ENCODE peak calls at places on chromosomes 1 and 21, in six cellular contexts. K is heart left ventricle, M is Panc1, T is brain microvascular endothelial cell, G is GM23248, E is HL-60. Y is an unnamed sample. For H3K27me3, the result is how much of the 10 kb centered on the place peaks cover.

GRCh38 chr1:220876511-220877347 is 2.5 kb upstream of the HLX start:
- DNase-seq in K (peak), M (no peak), T (no peak), G (no peak), E (peak), Y (peak)

GRCh38 chr1:222928212-222928611 is 113.4 kb downstream of the DISP1 start:
- DNase-seq in K (peak), M (no peak), T (peak), G (peak), E (no peak), Y (peak)

GRCh38 chr1:13996334-13996733 is 296.3 kb downstream of the PRDM2 start:
- DNase-seq in K (no peak), M (no peak), T (no peak), G (no peak), E (no peak), Y (no peak)

GRCh38 chr1:41850029-41850428 is 68.7 kb downstream of the HIVEP3 start:
- DNase-seq in K (no peak), M (no peak), T (no peak), G (no peak), E (no peak), Y (no peak)

GRCh38 chr1:201181726-201182125 is 8.9 kb upstream of the IGFN1 start:
- DNase-seq in K (no peak), M (no peak), T (no peak), G (no peak), E (no peak), Y (no peak)

GRCh38 chr1:99533909-99534907 is 111.7 kb upstream of the PALMD start:
- DNase-seq in K (peak), M (no peak), T (no peak), G (no peak), E (no peak), Y (no peak)

GRCh38 chr21:46092026-46092764 is 5.7 kb upstream of the COL6A2 start:
- DNase-seq in K (peak), M (no peak), T (peak), G (peak), E (no peak), Y (no peak)

GRCh38 chr1:54645806-54646676 is 4.5 kb downstream of the MROH7 start:
- DNase-seq in K (peak), M (no peak), T (no peak), G (no peak), E (no peak), Y (no peak)

GRCh38 chr21:36288651-36289243 is 31.2 kb upstream of the MORC3 start:
- DNase-seq in K (no peak), M (no peak), T (no peak), G (no peak), E (no peak), Y (no peak)

GRCh38 chr1:90746857-90747256 is 29.8 kb upstream of the BARHL2 start:
- DNase-seq in K (no peak), M (no peak), T (no peak), G (no peak), E (no peak), Y (no peak)

GRCh38 chr1:59163268-59164092 is 133.4 kb upstream of the FGGY start:
- DNase-seq in K (no peak), M (no peak), T (peak), G (peak), E (no peak), Y (no peak)

GRCh38 chr1:116365353-116365780 is 7.7 kb upstream of the ATP1A1 start:
- DNase-seq in K (no peak), M (no peak), T (no peak), G (no peak), E (no peak), Y (no peak)

GRCh38 chr1:8212443-8212920 is 105.4 kb upstream of the SLC45A1 start:
- DNase-seq in K (no peak), M (no peak), T (no peak), G (peak), E (no peak), Y (no peak)

GRCh38 chr1:197776348-197777082 is 1.2 kb upstream of the DENND1B start:
- DNase-seq in K (no peak), M (peak), T (no peak), G (peak), E (peak), Y (no peak)

GRCh38 chr1:228989992-228990827 is 254.9 kb downstream of the RHOU start:
- DNase-seq in K (peak), M (no peak), T (no peak), G (no peak), E (peak), Y (no peak)

GRCh38 chr1:37130221-37130948 is 96.1 kb upstream of the GRIK3 start:
- DNase-seq in K (no peak), M (no peak), T (no peak), G (no peak), E (no peak), Y (no peak)

GRCh38 chr1:53270873-53271272 is 32.6 kb upstream of the MAGOH start:
- DNase-seq in K (no peak), M (no peak), T (no peak), G (no peak), E (no peak), Y (no peak)

GRCh38 chr1:229028987-229029550 is 241.8 kb upstream of the RAB4A start:
- DNase-seq in K (no peak), M (no peak), T (no peak), G (no peak), E (no peak), Y (no peak)

GRCh38 chr1:111571987-111572386 is 47.6 kb upstream of the RAP1A start:
- DNase-seq in K (no peak), M (no peak), T (peak), G (peak), E (no peak), Y (peak)

GRCh38 chr1:111032295-111032897 is 68.7 kb upstream of the LRIF1 start:
- DNase-seq in K (no peak), M (no peak), T (peak), G (peak), E (peak), Y (peak)

GRCh38 chr1:237146247-237146646 is 104.3 kb downstream of the RYR2 start:
- DNase-seq in K (peak), M (no peak), T (no peak), G (no peak), E (no peak), Y (no peak)

GRCh38 chr1:227316941-227317540 is 1.3 kb downstream of the CDC42BPA start:
- DNase-seq in K (peak), M (no peak), T (peak), G (peak), E (no peak), Y (no peak)

GRCh38 chr1:201763439-201764140 is 65.4 kb upstream of the IPO9 start:
- DNase-seq in K (no peak), M (no peak), T (no peak), G (peak), E (no peak), Y (no peak)

GRCh38 chr1:5734996-5735395 is 257.2 kb downstream of the NPHP4 start:
- DNase-seq in K (no peak), M (no peak), T (no peak), G (no peak), E (no peak), Y (no peak)

GRCh38 chr1:18642278-18643095 is 11.8 kb downstream of the PAX7 start:
- DNase-seq in K (no peak), M (no peak), T (no peak), G (no peak), E (no peak), Y (peak)

GRCh38 chr1:118047650-118048224 is 118.2 kb downstream of the WDR3 start:
- DNase-seq in K (no peak), M (no peak), T (no peak), G (no peak), E (no peak), Y (no peak)

GRCh38 chr21:15638856-15639549 is 90.8 kb upstream of the USP25 start:
- DNase-seq in K (no peak), M (no peak), T (no peak), G (no peak), E (no peak), Y (no peak)

GRCh38 chr1:84603941-84604830 is 29.9 kb upstream of the CTBS start:
- DNase-seq in K (peak), M (peak), T (peak), G (peak), E (no peak), Y (peak)

GRCh38 chr1:159921251-159921650 is 4.1 kb downstream of the TAGLN2 start:
- DNase-seq in K (no peak), M (no peak), T (no peak), G (peak), E (no peak), Y (no peak)

GRCh38 chr1:161307230-161307768 is 2.5 kb downstream of the MPZ start:
- DNase-seq in K (no peak), M (no peak), T (peak), G (peak), E (peak), Y (no peak)

GRCh38 chr1:220189750-220190347 is 82.4 kb downstream of the RAB3GAP2 start:
- DNase-seq in K (no peak), M (no peak), T (no peak), G (peak), E (no peak), Y (no peak)

GRCh38 chr1:28642056-28642846 is 616 bp downstream of the TAF12 start:
- DNase-seq in K (no peak), M (no peak), T (no peak), G (peak), E (no peak), Y (no peak)
- H3K4me3 ChIP-seq in K (peak), M (peak), T (peak), G (peak), E (peak), Y (peak)

GRCh38 chr21:33069994-33070811 is at the start of gene OLIG1:
- DNase-seq in K (peak), M (no peak), T (no peak), G (peak), E (peak), Y (peak)
- H3K27me3 ChIP-seq in K (half or more), M (under half), T (half or more), G (half or more), E (under half), Y (half or more)

DNA sequence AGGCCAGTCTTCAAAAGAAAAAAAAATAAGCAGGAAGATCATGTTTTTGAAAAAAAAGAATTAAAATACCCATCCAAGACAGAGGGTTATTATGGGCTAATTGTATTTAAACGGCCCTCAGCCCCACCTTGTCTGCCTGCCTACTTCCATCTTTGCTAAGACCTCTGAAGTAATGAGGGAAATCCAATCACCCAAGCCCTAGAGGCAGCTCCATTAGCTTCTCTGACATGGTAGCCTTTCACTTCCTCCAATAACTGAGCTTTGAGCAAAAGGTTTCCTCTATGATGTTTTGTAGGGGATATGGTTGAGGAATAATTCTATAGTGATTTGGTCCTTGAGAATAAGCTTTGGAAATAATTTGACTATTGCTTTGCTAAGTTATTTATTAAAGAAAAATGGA is 178.2 kb upstream of the SGIP1 start:
- DNase-seq in K (no peak), M (no peak), T (no peak), G (no peak), E (no peak), Y (no peak)
- H3K4me3 ChIP-seq in K (no peak), M (no peak), T (no peak), G (no peak), E (no peak), Y (no peak)

DNA sequence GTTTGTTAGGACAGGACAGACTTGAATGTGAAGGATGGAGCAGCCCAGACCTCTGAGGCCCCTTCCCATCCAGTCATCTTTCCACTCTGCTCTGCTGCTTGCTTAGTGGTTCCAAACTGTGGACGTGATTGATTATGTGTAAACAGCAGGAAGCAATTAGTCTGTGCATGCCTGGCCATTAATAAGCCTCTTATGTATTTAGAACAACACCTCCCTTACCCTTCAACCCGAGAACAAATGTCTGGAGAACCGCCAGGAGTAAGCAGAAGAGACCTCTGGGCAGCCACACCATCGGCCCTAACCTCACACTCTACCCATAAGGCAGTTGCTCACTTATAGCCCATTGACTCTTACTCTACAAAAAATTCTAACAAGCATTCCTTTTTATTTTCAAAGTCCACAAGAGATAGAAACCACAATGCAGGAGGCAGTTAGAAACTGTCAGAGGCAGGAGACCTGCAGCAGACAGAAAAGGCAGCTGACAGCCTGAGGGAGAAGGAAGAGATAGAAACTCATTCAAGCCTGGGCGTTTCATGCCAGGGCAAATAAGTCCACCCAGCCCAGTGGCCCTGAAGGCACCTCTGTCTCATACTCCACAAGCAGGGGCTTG is 5.8 kb upstream of the EPHA8 start:
- DNase-seq in K (no peak), M (no peak), T (no peak), G (no peak), E (no peak), Y (no peak)
- H3K27me3 ChIP-seq in K (under half), M (under half), T (half or more), G (half or more), E (under half), Y (under half)

GRCh38 chr1:151131832-151132675 is 14.4 kb downstream of the SEMA6C start:
- DNase-seq in K (no peak), M (no peak), T (no peak), G (peak), E (no peak), Y (peak)
- H3K4me3 ChIP-seq in K (peak), M (no peak), T (peak), G (peak), E (no peak), Y (peak)

DNA sequence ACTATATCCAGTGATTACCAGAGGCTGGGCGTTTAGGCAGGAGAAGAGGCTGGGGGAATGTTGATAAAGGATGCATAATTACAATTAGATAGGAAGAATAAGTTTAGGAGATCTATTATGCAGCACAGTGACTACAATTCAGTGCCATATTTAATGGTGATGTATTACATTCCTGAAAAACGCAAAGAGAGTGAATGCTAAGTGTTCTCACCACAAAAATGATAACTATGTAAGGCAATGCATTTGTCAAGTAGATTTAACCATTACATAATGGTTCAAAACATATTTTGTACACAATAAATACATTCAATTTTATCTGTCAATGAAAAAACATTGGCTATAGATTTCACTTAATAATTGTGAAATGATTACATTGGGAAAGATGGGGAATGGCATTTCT is 548.9 kb downstream of the NUF2 start:
- DNase-seq in K (no peak), M (no peak), T (no peak), G (peak), E (no peak), Y (no peak)
- H3K27me3 ChIP-seq in K (under half), M (under half), T (under half), G (under half), E (under half), Y (under half)

GRCh38 chr1:183234660-183235476 is 48.8 kb downstream of the LAMC2 start:
- DNase-seq in K (peak), M (peak), T (peak), G (peak), E (no peak), Y (peak)
- H3K4me3 ChIP-seq in K (peak), M (peak), T (peak), G (peak), E (no peak), Y (peak)

DNA sequence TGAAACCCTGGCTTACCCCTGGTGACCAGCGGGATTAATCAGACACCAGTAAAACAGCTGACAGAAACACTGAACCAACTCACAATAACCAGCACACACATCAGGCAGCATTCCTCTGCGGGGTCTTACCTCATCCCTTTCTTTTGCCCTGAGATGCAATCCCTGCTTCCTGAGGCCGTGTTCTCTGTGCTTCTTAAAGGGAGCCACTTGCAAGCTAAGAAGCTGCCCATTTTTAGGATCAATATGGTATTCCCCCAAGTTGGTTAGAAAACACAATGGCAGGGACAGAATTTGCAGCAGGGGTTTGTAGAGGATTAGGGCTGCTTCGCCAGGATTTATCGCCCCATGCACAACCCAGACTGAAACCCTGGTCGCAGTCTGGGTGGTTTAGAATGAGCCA is 74.7 kb upstream of the OLIG2 start:
- DNase-seq in K (no peak), M (no peak), T (no peak), G (no peak), E (no peak), Y (peak)
- H3K27me3 ChIP-seq in K (under half), M (under half), T (half or more), G (half or more), E (under half), Y (under half)

Y was measured in H7.